ENCODE peak calls at places on chromosomes 3 and 15, in nine cellular contexts. A, K, V, B, Q, E, D, G and N are unnamed samples.

GRCh38 chr15:70795311-70795665 is 31.9 kb upstream of the UACA start:
- DNase-seq in A (peak), K (no peak), V (peak), B (no peak), Q (peak), E (no peak), D (peak), G (no peak), N (peak)

GRCh38 chr3:74067296-74067695 is 442.6 kb upstream of the PDZRN3 start:
- DNase-seq in A (peak), K (no peak), V (no peak), B (no peak), Q (peak), E (no peak), D (peak), G (no peak), N (no peak)

GRCh38 chr3:58258392-58259040 is 20.9 kb downstream of the ABHD6 start:
- DNase-seq in A (no peak), K (no peak), V (no peak), B (no peak), Q (no peak), E (no peak), D (no peak), G (no peak), N (no peak)

GRCh38 chr3:96319176-96319575 is 495.2 kb upstream of the EPHA6 start:
- DNase-seq in A (no peak), K (no peak), V (no peak), B (no peak), Q (no peak), E (no peak), D (no peak), G (no peak), N (peak)

GRCh38 chr3:169758353-169758994 is 6.4 kb downstream of the TERC start:
- DNase-seq in A (no peak), K (no peak), V (no peak), B (no peak), Q (no peak), E (no peak), D (no peak), G (no peak), N (peak)

GRCh38 chr15:28994830-28995180 is 109.0 kb downstream of the APBA2 start:
- DNase-seq in A (no peak), K (no peak), V (no peak), B (no peak), Q (no peak), E (no peak), D (no peak), G (peak), N (no peak)

GRCh38 chr3:178352300-178353021 is 183.8 kb upstream of the KCNMB2 start:
- DNase-seq in A (peak), K (no peak), V (peak), B (no peak), Q (peak), E (no peak), D (peak), G (no peak), N (peak)

GRCh38 chr3:9682123-9682522 is 21.5 kb upstream of the CPNE9 start:
- DNase-seq in A (no peak), K (no peak), V (no peak), B (no peak), Q (no peak), E (no peak), D (no peak), G (no peak), N (no peak)

GRCh38 chr3:50170689-50171088 is 15.6 kb downstream of the SEMA3F start:
- DNase-seq in A (peak), K (no peak), V (no peak), B (no peak), Q (peak), E (no peak), D (no peak), G (no peak), N (peak)

GRCh38 chr3:197737319-197737649 is 580 bp upstream of the RUBCN start:
- DNase-seq in A (peak), K (no peak), V (no peak), B (no peak), Q (no peak), E (no peak), D (no peak), G (no peak), N (no peak)

GRCh38 chr15:59828871-59829270 is 139.8 kb upstream of the BNIP2 start:
- DNase-seq in A (no peak), K (no peak), V (no peak), B (no peak), Q (no peak), E (no peak), D (no peak), G (no peak), N (no peak)

GRCh38 chr15:25784141-25784540 is 79.0 kb downstream of the ATP10A start:
- DNase-seq in A (no peak), K (no peak), V (no peak), B (no peak), Q (peak), E (no peak), D (no peak), G (no peak), N (no peak)

GRCh38 chr3:72271923-72272322 is 487.0 kb upstream of the PROK2 start:
- DNase-seq in A (no peak), K (no peak), V (no peak), B (no peak), Q (no peak), E (no peak), D (no peak), G (no peak), N (no peak)

GRCh38 chr15:70474682-70475438 is 288.5 kb downstream of the UACA start:
- DNase-seq in A (peak), K (no peak), V (no peak), B (peak), Q (peak), E (no peak), D (peak), G (no peak), N (peak)

GRCh38 chr15:51224428-51224827 is 114.0 kb downstream of the CYP19A1 start:
- DNase-seq in A (no peak), K (no peak), V (no peak), B (no peak), Q (no peak), E (no peak), D (no peak), G (no peak), N (no peak)

GRCh38 chr3:48142316-48142870 is 45.8 kb downstream of the CDC25A start:
- DNase-seq in A (no peak), K (no peak), V (no peak), B (no peak), Q (no peak), E (no peak), D (no peak), G (no peak), N (no peak)

GRCh38 chr15:67193223-67194009 is 61.0 kb downstream of the AAGAB start:
- DNase-seq in A (no peak), K (no peak), V (no peak), B (no peak), Q (no peak), E (no peak), D (no peak), G (no peak), N (no peak)

GRCh38 chr3:133390715-133391114 is 9.1 kb upstream of the BFSP2 start:
- DNase-seq in A (no peak), K (no peak), V (no peak), B (no peak), Q (no peak), E (no peak), D (no peak), G (no peak), N (no peak)

GRCh38 chr15:93302080-93302765 is 213.2 kb upstream of the RGMA start:
- DNase-seq in A (no peak), K (no peak), V (no peak), B (no peak), Q (no peak), E (no peak), D (no peak), G (peak), N (no peak)

GRCh38 chr3:29901097-29901496 is 620.2 kb downstream of the RBMS3 start:
- DNase-seq in A (no peak), K (no peak), V (no peak), B (no peak), Q (no peak), E (no peak), D (no peak), G (no peak), N (no peak)

GRCh38 chr3:43948013-43948412 is 257.3 kb downstream of the ABHD5 start:
- DNase-seq in A (no peak), K (no peak), V (no peak), B (no peak), Q (no peak), E (no peak), D (no peak), G (no peak), N (no peak)

GRCh38 chr15:47504624-47505256 is 212.6 kb upstream of the SEMA6D start:
- DNase-seq in A (no peak), K (no peak), V (no peak), B (no peak), Q (no peak), E (no peak), D (no peak), G (peak), N (no peak)

GRCh38 chr3:127072221-127072771 is 89.4 kb downstream of the PLXNA1 start:
- DNase-seq in A (no peak), K (no peak), V (no peak), B (no peak), Q (no peak), E (no peak), D (no peak), G (no peak), N (no peak)